ENCODE peak calls at places on chromosomes 7 and 10, in ten cellular contexts. Q is effector CD8-positive, alpha-beta T cell; T is EH; M is HepG2; H is hepatocyte; A is kidney glomerular epithelial cell; D is KBM-7; K is NCI-H524 treated with DMSO at 0.1 percent for 48 hours; P is activated T-cell treated with anti-CD3 and anti-CD28 coated beads, Interleukin-2, amount 50 U/mL, for 72 hours; Y is NCI-H1105 treated with DMSO at 0.1 percent for 48 hours. Z is an unnamed sample.

GRCh38 chr7:35802649-35803048 is 1.8 kb downstream of the SEPTIN7 start:
- DNase-seq in K (no peak), A (no peak), T (no peak), P (peak), M (peak), Q (no peak), D (peak), Y (peak), H (no peak), Z (no peak)

GRCh38 chr7:100483728-100484635 is at the start of gene NYAP1:
- DNase-seq in T (peak), D (no peak), A (peak), Q (peak), K (no peak), M (no peak), Y (peak), H (peak), P (peak), Z (peak)

GRCh38 chr10:14670551-14671240 is 104.0 kb downstream of the FAM107B start:
- DNase-seq in A (no peak), P (no peak), K (no peak), H (peak), Y (no peak), M (no peak), D (no peak), Q (no peak), T (peak), Z (no peak)

GRCh38 chr7:44294325-44295069 is 30.9 kb downstream of the CAMK2B start:
- DNase-seq in D (no peak), H (no peak), A (no peak), Y (no peak), Q (no peak), T (no peak), P (no peak), K (no peak), M (no peak), Z (no peak)

GRCh38 chr7:101524376-101524775 is 104.7 kb downstream of the MYL10 start:
- DNase-seq in H (no peak), A (no peak), Q (no peak), P (no peak), M (no peak), Y (no peak), K (no peak), T (no peak), D (no peak), Z (no peak)

GRCh38 chr10:114821293-114821914 is at the start of gene FHIP2A:
- DNase-seq in H (peak), M (peak), P (peak), T (peak), A (peak), Q (peak), K (no peak), Y (peak), D (peak), Z (peak)

GRCh38 chr7:44791278-44792219 is 4.9 kb upstream of the PPIA start:
- DNase-seq in P (no peak), T (peak), D (no peak), H (no peak), Q (no peak), A (peak), M (peak), K (no peak), Y (no peak), Z (no peak)

GRCh38 chr7:665251-665650 is 61.2 kb upstream of the DNAAF5 start:
- DNase-seq in H (peak), P (no peak), K (no peak), Q (no peak), A (no peak), Y (no peak), T (peak), M (peak), D (no peak), Z (no peak)

GRCh38 chr7:155758348-155758747 is 53.9 kb downstream of the SHH start:
- DNase-seq in D (no peak), Q (no peak), P (no peak), A (no peak), K (no peak), H (no peak), Y (no peak), M (no peak), T (no peak), Z (no peak)

GRCh38 chr10:89080660-89081059 is 90.1 kb downstream of the FAS start:
- DNase-seq in P (no peak), K (no peak), Q (no peak), Y (no peak), M (no peak), T (no peak), D (no peak), H (no peak), A (no peak), Z (no peak)

GRCh38 chr7:30584970-30585369 is 9.7 kb upstream of the GARS1 start:
- DNase-seq in K (no peak), A (no peak), D (no peak), Q (no peak), H (no peak), Y (no peak), P (no peak), M (no peak), T (no peak), Z (no peak)

GRCh38 chr7:40859965-40860543 is 725.2 kb downstream of the SUGCT start:
- DNase-seq in A (no peak), Q (no peak), Y (no peak), M (no peak), P (no peak), H (no peak), K (no peak), T (no peak), D (no peak), Z (no peak)

GRCh38 chr7:81468516-81468915 is 301.3 kb downstream of the HGF start:
- DNase-seq in Q (no peak), T (no peak), A (no peak), D (no peak), P (no peak), M (no peak), H (no peak), Y (no peak), K (no peak), Z (no peak)

GRCh38 chr10:48465860-48466521 is 138.9 kb downstream of the ARHGAP22 start:
- DNase-seq in H (no peak), A (no peak), K (no peak), P (no peak), Y (no peak), M (no peak), Q (no peak), T (no peak), D (no peak), Z (no peak)

GRCh38 chr10:8049874-8050560 is 4.5 kb upstream of the GATA3 start:
- DNase-seq in T (no peak), K (no peak), P (no peak), Y (no peak), M (no peak), A (no peak), H (peak), Q (no peak), D (no peak), Z (no peak)

GRCh38 chr10:12466701-12467100 is 117.4 kb downstream of the CAMK1D start:
- DNase-seq in T (no peak), D (no peak), M (no peak), Q (no peak), Y (no peak), A (peak), P (no peak), H (no peak), K (peak), Z (no peak)

GRCh38 chr10:12455774-12456173 is 106.4 kb downstream of the CAMK1D start:
- DNase-seq in A (no peak), Y (no peak), K (no peak), D (no peak), M (no peak), H (no peak), Q (no peak), T (no peak), P (no peak), Z (no peak)

GRCh38 chr10:3741688-3742461 is 43.1 kb downstream of the KLF6 start:
- DNase-seq in T (peak), H (no peak), A (no peak), Q (no peak), D (no peak), P (no peak), Y (no peak), M (no peak), K (no peak), Z (no peak)

GRCh38 chr10:1056326-1057105 is at the start of gene WDR37:
- DNase-seq in D (peak), K (no peak), T (peak), M (peak), Y (peak), P (peak), H (peak), Q (peak), A (peak), Z (peak)

GRCh38 chr10:26437637-26438461 is at the start of gene APBB1IP:
- DNase-seq in H (peak), A (no peak), P (peak), K (no peak), D (peak), M (no peak), T (peak), Y (no peak), Q (peak), Z (no peak)

GRCh38 chr10:47349516-47349915 is 1.4 kb downstream of the RBP3 start:
- DNase-seq in P (no peak), H (no peak), Q (no peak), T (no peak), D (no peak), M (no peak), Y (no peak), A (no peak), K (no peak), Z (no peak)

Z was measured in COR-L47.